ENCODE peak calls at places on chromosomes 5 and 9, in six cellular contexts. X is mesendoderm, B is neuronal stem cell, O is IMR-90, H is H1, S is mesenchymal stem cell. F is an unnamed sample.

GRCh38 chr9:4420351-4420750 is 69.9 kb upstream of the SLC1A1 start:
- DNase-seq in X (no peak), B (no peak), O (no peak), H (no peak), S (no peak), F (no peak)

GRCh38 chr5:109709225-109709624 is 19.5 kb downstream of the MAN2A1 start:
- DNase-seq in X (no peak), B (no peak), O (no peak), H (no peak), S (no peak), F (no peak)

GRCh38 chr9:134315716-134316443 is 10.4 kb upstream of the RXRA start:
- DNase-seq in X (no peak), B (no peak), O (no peak), H (no peak), S (no peak), F (no peak)

GRCh38 chr5:137751869-137752491 is 2.2 kb downstream of the HNRNPA0 start:
- DNase-seq in X (peak), B (peak), O (peak), H (no peak), S (peak), F (peak)

GRCh38 chr5:109479260-109479860 is 69.6 kb upstream of the PJA2 start:
- DNase-seq in X (no peak), B (no peak), O (peak), H (no peak), S (peak), F (no peak)

GRCh38 chr9:17536027-17536426 is 42.8 kb upstream of the SH3GL2 start:
- DNase-seq in X (no peak), B (no peak), O (no peak), H (no peak), S (no peak), F (no peak)

GRCh38 chr5:147658293-147658932 is 124.1 kb downstream of the JAKMIP2 start:
- DNase-seq in X (peak), B (no peak), O (no peak), H (no peak), S (no peak), F (no peak)

GRCh38 chr9:32378496-32378895 is 5.9 kb upstream of the ACO1 start:
- DNase-seq in X (peak), B (peak), O (peak), H (no peak), S (peak), F (peak)

GRCh38 chr5:28703651-28704260 is 1665.4 kb upstream of the CDH9 start:
- DNase-seq in X (peak), B (no peak), O (no peak), H (no peak), S (peak), F (no peak)

GRCh38 chr5:114362197-114362976 is 517 bp downstream of the KCNN2 start:
- DNase-seq in X (peak), B (peak), O (peak), H (peak), S (peak), F (peak)

GRCh38 chr9:112268421-112268820 is 65.0 kb downstream of the PTBP3 start:
- DNase-seq in X (no peak), B (no peak), O (no peak), H (no peak), S (no peak), F (no peak)

GRCh38 chr5:142540774-142541466 is 145.0 kb downstream of the FGF1 start:
- DNase-seq in X (no peak), B (no peak), O (peak), H (no peak), S (peak), F (no peak)

GRCh38 chr5:123125172-123125508 is 36.1 kb downstream of the PRDM6 start:
- DNase-seq in X (no peak), B (no peak), O (peak), H (no peak), S (peak), F (no peak)

GRCh38 chr5:172872997-172873491 is 39.0 kb downstream of the ERGIC1 start:
- DNase-seq in X (no peak), B (no peak), O (peak), H (no peak), S (peak), F (no peak)

GRCh38 chr5:167050568-167051214 is 1240.8 kb upstream of the WWC1 start:
- DNase-seq in X (peak), B (no peak), O (no peak), H (peak), S (peak), F (no peak)

GRCh38 chr9:111896942-111897830 is 572 bp downstream of the UGCG start:
- DNase-seq in X (no peak), B (no peak), O (no peak), H (peak), S (no peak), F (peak)

GRCh38 chr5:151047814-151048425 is 27.5 kb downstream of the GPX3 start:
- DNase-seq in X (peak), B (no peak), O (no peak), H (peak), S (peak), F (no peak)

GRCh38 chr9:33443047-33443446 is 4.3 kb downstream of the AQP3 start:
- DNase-seq in X (no peak), B (no peak), O (peak), H (no peak), S (peak), F (peak)

GRCh38 chr5:67842806-67843205 is 372.8 kb upstream of the PIK3R1 start:
- DNase-seq in X (peak), B (no peak), O (no peak), H (no peak), S (peak), F (peak)

GRCh38 chr9:71638627-71639026 is 129.7 kb downstream of the CEMIP2 start:
- DNase-seq in X (no peak), B (no peak), O (no peak), H (no peak), S (peak), F (no peak)

GRCh38 chr9:99823392-99824377 is 2.0 kb downstream of the NR4A3 start:
- DNase-seq in X (peak), B (peak), O (peak), H (peak), S (peak), F (no peak)

GRCh38 chr5:79225026-79225425 is 10.9 kb upstream of the JMY start:
- DNase-seq in X (no peak), B (no peak), O (peak), H (no peak), S (no peak), F (peak)

GRCh38 chr9:128819716-128820664 is 1.7 kb downstream of the ENDOG start:
- DNase-seq in X (peak), B (no peak), O (no peak), H (no peak), S (peak), F (no peak)

GRCh38 chr9:34501889-34502425 is 20.8 kb downstream of the ENHO start:
- DNase-seq in X (peak), B (no peak), O (peak), H (no peak), S (no peak), F (no peak)

GRCh38 chr5:115419794-115420585 is 123.5 kb upstream of the CCDC112 start:
- DNase-seq in X (peak), B (no peak), O (peak), H (no peak), S (peak), F (peak)

GRCh38 chr9:120348951-120349429 is 231.0 kb downstream of the CDK5RAP2 start:
- DNase-seq in X (peak), B (peak), O (peak), H (peak), S (peak), F (no peak)

GRCh38 chr5:176405656-176406435 is 10.5 kb downstream of the CLTB start:
- DNase-seq in X (peak), B (no peak), O (no peak), H (peak), S (no peak), F (peak)

GRCh38 chr5:127206320-127207113 is 84.1 kb upstream of the MEGF10 start:
- DNase-seq in X (peak), B (no peak), O (peak), H (no peak), S (peak), F (peak)
- H3K9ac ChIP-seq in X (no peak), B (no peak), O (no peak), H (no peak), S (no peak), F (no peak)

GRCh38 chr9:136764301-136764891 is at the start of gene LCN15:
- DNase-seq in X (no peak), B (no peak), O (no peak), H (no peak), S (no peak), F (no peak)
- H3K4me3 ChIP-seq in X (no peak), B (no peak), O (no peak), H (no peak), S (no peak), F (no peak)

GRCh38 chr5:759781-760362 is 24.7 kb downstream of the ZDHHC11B start:
- DNase-seq in X (no peak), B (no peak), O (no peak), H (no peak), S (no peak), F (no peak)
- H3K4ac ChIP-seq in X (no peak), B (peak), O (no peak), H (no peak), S (no peak), F (no peak)

DNA sequence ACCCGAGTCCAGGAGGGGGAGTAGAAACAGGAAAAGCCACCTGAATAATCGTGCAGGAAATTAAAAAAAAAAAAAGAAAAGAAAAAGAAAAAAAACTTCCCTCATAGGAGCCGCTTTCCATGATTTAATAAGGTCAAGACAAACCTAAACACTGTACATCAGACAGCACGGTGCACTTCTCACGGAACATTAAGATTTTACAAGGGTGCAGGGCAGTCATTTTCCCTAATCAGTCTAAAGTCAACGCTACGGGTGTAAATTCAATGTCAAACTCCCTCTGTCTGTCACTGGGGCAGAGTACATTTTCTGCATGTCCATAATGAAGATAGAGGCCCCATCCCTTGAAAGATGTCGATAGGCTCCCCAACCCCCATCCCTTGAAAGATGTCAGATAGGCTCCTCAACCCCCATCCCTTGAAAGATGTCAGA is 139.7 kb downstream of the TSSK1B start:
- DNase-seq in X (no peak), B (no peak), O (no peak), H (no peak), S (no peak), F (no peak)
- H3K9ac ChIP-seq in X (peak), B (no peak), O (no peak), H (no peak), S (peak), F (no peak)

GRCh38 chr9:97518909-97519307 is 17.4 kb downstream of the TMOD1 start:
- DNase-seq in X (no peak), B (no peak), O (peak), H (no peak), S (peak), F (no peak)
- H3K4me3 ChIP-seq in X (no peak), B (no peak), O (no peak), H (no peak), S (no peak), F (no peak)

GRCh38 chr5:174575043-174575442 is 149.3 kb upstream of the MSX2 start:
- DNase-seq in X (no peak), B (no peak), O (no peak), H (no peak), S (no peak), F (no peak)

GRCh38 chr5:174571662-174572397 is 152.6 kb upstream of the MSX2 start:
- DNase-seq in X (peak), B (no peak), O (peak), H (no peak), S (peak), F (peak)

GRCh38 chr5:174570662-174571061 is 153.7 kb upstream of the MSX2 start:
- DNase-seq in X (no peak), B (no peak), O (peak), H (no peak), S (no peak), F (peak)

GRCh38 chr5:174573210-174574014 is 151.0 kb upstream of the MSX2 start:
- DNase-seq in X (no peak), B (no peak), O (peak), H (no peak), S (no peak), F (no peak)

DNA sequence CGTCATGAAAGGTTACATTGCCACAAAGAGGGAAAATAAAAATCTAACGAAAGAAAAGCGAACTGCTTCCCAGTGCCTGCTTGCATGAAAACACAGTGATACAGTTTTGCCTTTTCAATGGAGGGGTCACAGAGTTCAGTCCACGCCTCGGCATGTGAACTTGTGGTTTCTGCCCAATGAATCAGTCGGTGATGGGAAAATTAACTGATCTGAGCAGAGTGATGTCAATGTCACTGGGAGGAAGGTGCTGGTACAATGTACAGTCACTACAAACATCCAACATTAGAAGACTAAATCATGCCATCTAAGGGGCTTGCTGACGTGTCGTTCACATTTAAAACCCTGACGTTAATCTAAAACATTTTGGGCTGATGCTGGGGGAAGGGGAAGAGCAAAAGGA is 151.8 kb upstream of the MSX2 start:
- DNase-seq in X (no peak), B (no peak), O (peak), H (no peak), S (peak), F (no peak)
- H3K4ac ChIP-seq in X (no peak), B (no peak), O (peak), H (no peak), S (no peak), F (no peak)

GRCh38 chr5:96258692-96259091 is 174.4 kb downstream of the PCSK1 start:
- DNase-seq in X (no peak), B (no peak), O (no peak), H (no peak), S (no peak), F (no peak)

GRCh38 chr5:96259211-96259772 is 173.8 kb downstream of the PCSK1 start:
- DNase-seq in X (peak), B (no peak), O (peak), H (no peak), S (peak), F (no peak)

GRCh38 chr5:96257904-96258303 is 175.1 kb downstream of the PCSK1 start:
- DNase-seq in X (no peak), B (no peak), O (peak), H (no peak), S (peak), F (no peak)

GRCh38 chr5:96262105-96262504 is 170.9 kb downstream of the PCSK1 start:
- DNase-seq in X (no peak), B (no peak), O (no peak), H (no peak), S (no peak), F (peak)

GRCh38 chr5:96260009-96260408 is 173.0 kb downstream of the PCSK1 start:
- DNase-seq in X (no peak), B (no peak), O (no peak), H (no peak), S (no peak), F (no peak)
- H3K9ac ChIP-seq in X (no peak), B (no peak), O (no peak), H (no peak), S (no peak), F (no peak)

F was measured in trophoblast cell.